ENCODE peak calls at places on chromosome 2, in six cellular contexts. One of them, this sample, is unnamed.

GRCh38 chr2:229245013-229245412 is 26.1 kb downstream of the PID1 start:
- DNase-seq in astrocyte of the spinal cord: no peak
- DNase-seq in HL-60: no peak
- DNase-seq in MCF 10A: peak
- DNase-seq in stimulated activated CD4-positive, alpha-beta T cell treated with anti-CD3 and anti-CD28 coated beads, Interleukin-12 subunit alpha, Interleukin-12 subunit beta, amount 100 ng/mL, for 24 hours: no peak
- DNase-seq in WTC11: no peak
- DNase-seq in this sample: no peak

GRCh38 chr2:241609859-241610793 is 26.8 kb downstream of the THAP4 start:
- DNase-seq in astrocyte of the spinal cord: peak
- DNase-seq in HL-60: peak
- DNase-seq in MCF 10A: peak
- DNase-seq in stimulated activated CD4-positive, alpha-beta T cell treated with anti-CD3 and anti-CD28 coated beads, Interleukin-12 subunit alpha, Interleukin-12 subunit beta, amount 100 ng/mL, for 24 hours: peak
- DNase-seq in WTC11: peak
- DNase-seq in this sample: peak

GRCh38 chr2:69798909-69799526 is 30.4 kb upstream of the GMCL1 start:
- DNase-seq in astrocyte of the spinal cord: peak
- DNase-seq in HL-60: no peak
- DNase-seq in MCF 10A: no peak
- DNase-seq in stimulated activated CD4-positive, alpha-beta T cell treated with anti-CD3 and anti-CD28 coated beads, Interleukin-12 subunit alpha, Interleukin-12 subunit beta, amount 100 ng/mL, for 24 hours: no peak
- DNase-seq in WTC11: no peak
- DNase-seq in this sample: no peak

GRCh38 chr2:233240897-233241296 is 10.6 kb upstream of the ATG16L1 start:
- DNase-seq in astrocyte of the spinal cord: no peak
- DNase-seq in HL-60: no peak
- DNase-seq in MCF 10A: no peak
- DNase-seq in stimulated activated CD4-positive, alpha-beta T cell treated with anti-CD3 and anti-CD28 coated beads, Interleukin-12 subunit alpha, Interleukin-12 subunit beta, amount 100 ng/mL, for 24 hours: no peak
- DNase-seq in WTC11: no peak
- DNase-seq in this sample: no peak

GRCh38 chr2:41445865-41446264 is 602.0 kb upstream of the PKDCC start:
- DNase-seq in astrocyte of the spinal cord: no peak
- DNase-seq in HL-60: no peak
- DNase-seq in MCF 10A: peak
- DNase-seq in stimulated activated CD4-positive, alpha-beta T cell treated with anti-CD3 and anti-CD28 coated beads, Interleukin-12 subunit alpha, Interleukin-12 subunit beta, amount 100 ng/mL, for 24 hours: no peak
- DNase-seq in WTC11: no peak
- DNase-seq in this sample: no peak

GRCh38 chr2:105812180-105813044 is 67.7 kb downstream of the NCK2 start:
- DNase-seq in astrocyte of the spinal cord: peak
- DNase-seq in HL-60: no peak
- DNase-seq in MCF 10A: no peak
- DNase-seq in stimulated activated CD4-positive, alpha-beta T cell treated with anti-CD3 and anti-CD28 coated beads, Interleukin-12 subunit alpha, Interleukin-12 subunit beta, amount 100 ng/mL, for 24 hours: no peak
- DNase-seq in WTC11: no peak
- DNase-seq in this sample: no peak

GRCh38 chr2:71154798-71155197 is 24.4 kb downstream of the MPHOSPH10 start:
- DNase-seq in astrocyte of the spinal cord: no peak
- DNase-seq in HL-60: no peak
- DNase-seq in MCF 10A: peak
- DNase-seq in stimulated activated CD4-positive, alpha-beta T cell treated with anti-CD3 and anti-CD28 coated beads, Interleukin-12 subunit alpha, Interleukin-12 subunit beta, amount 100 ng/mL, for 24 hours: no peak
- DNase-seq in WTC11: peak
- DNase-seq in this sample: no peak

GRCh38 chr2:233803994-233804393 is 25.9 kb downstream of the MROH2A start:
- DNase-seq in astrocyte of the spinal cord: no peak
- DNase-seq in HL-60: no peak
- DNase-seq in MCF 10A: no peak
- DNase-seq in stimulated activated CD4-positive, alpha-beta T cell treated with anti-CD3 and anti-CD28 coated beads, Interleukin-12 subunit alpha, Interleukin-12 subunit beta, amount 100 ng/mL, for 24 hours: no peak
- DNase-seq in WTC11: no peak
- DNase-seq in this sample: no peak

GRCh38 chr2:6896930-6897759 is 19.6 kb downstream of the RSAD2 start:
- DNase-seq in astrocyte of the spinal cord: peak
- DNase-seq in HL-60: no peak
- DNase-seq in MCF 10A: peak
- DNase-seq in stimulated activated CD4-positive, alpha-beta T cell treated with anti-CD3 and anti-CD28 coated beads, Interleukin-12 subunit alpha, Interleukin-12 subunit beta, amount 100 ng/mL, for 24 hours: no peak
- DNase-seq in WTC11: no peak
- DNase-seq in this sample: no peak

This sample was measured in activated naive CD4-positive, alpha-beta T cell treated with anti-CD3 and anti-CD28 coated beads, Interleukin-2, amount 50 U/mL, for 72 hours.